ENCODE peak calls at places on chromosomes 3 and 15, in five cellular contexts. G, N, V, O and L are unnamed samples.

GRCh38 chr15:40347559-40348470 is 3.0 kb upstream of the PHGR1 start:
- DNase-seq in O (no peak), N (no peak), V (no peak), G (no peak), L (no peak)

GRCh38 chr15:44537728-44538240 is 837 bp downstream of the EIF3J start:
- DNase-seq in O (peak; percentile 43), N (no peak), V (peak; percentile 79), G (no peak), L (peak; percentile 81)

GRCh38 chr3:38163117-38163870 is 2.0 kb upstream of the OXSR1 start:
- DNase-seq in V (peak; percentile 23), N (no peak), G (peak; percentile 37), O (no peak), L (peak; percentile 47)

GRCh38 chr15:40845511-40846284 is 1.9 kb downstream of the SPINT1 start:
- DNase-seq in G (peak; percentile 63), O (no peak), V (no peak), N (no peak), L (peak; percentile 89)

GRCh38 chr3:183697610-183698317 is at the start of gene YEATS2:
- DNase-seq in G (peak; percentile 82), V (peak; percentile 44), O (peak; percentile 61), N (peak; percentile 79), L (peak; percentile 83)

GRCh38 chr3:18236726-18237125 is 188.4 kb downstream of the SATB1 start:
- DNase-seq in N (peak; percentile 44), G (no peak), O (no peak), V (no peak), L (peak; percentile 65)

GRCh38 chr15:88023956-88024355 is 232.6 kb downstream of the NTRK3 start:
- DNase-seq in N (peak; percentile 21), O (no peak), V (no peak), G (no peak), L (no peak)

GRCh38 chr3:123153124-123153523 is 48.6 kb upstream of the SEC22A start:
- DNase-seq in V (no peak), N (no peak), G (no peak), O (no peak), L (no peak)

GRCh38 chr15:26200427-26200826 is 337.3 kb upstream of the ATP10A start:
- DNase-seq in G (no peak), O (no peak), V (no peak), N (no peak), L (no peak)

GRCh38 chr3:155416500-155417118 is 123.1 kb upstream of the STRIT1 start:
- DNase-seq in G (no peak), O (peak; percentile 46), V (peak; percentile 40), N (no peak), L (no peak)

GRCh38 chr3:37909067-37909911 is 47.6 kb downstream of the CTDSPL start:
- DNase-seq in V (no peak), G (no peak), O (peak; percentile 25), N (no peak), L (peak; percentile 54)

GRCh38 chr15:65259367-65259781 is 27.3 kb downstream of the PARP16 start:
- DNase-seq in O (no peak), N (no peak), G (no peak), V (no peak), L (no peak)

GRCh38 chr15:58438956-58439355 is 7.2 kb downstream of the LIPC start:
- DNase-seq in G (peak; percentile 44), V (peak; percentile 58), O (peak; percentile 46), N (peak; percentile 12), L (peak; percentile 66)

GRCh38 chr3:187932530-187932929 is 187.3 kb upstream of the BCL6 start:
- DNase-seq in G (no peak), N (no peak), O (no peak), V (no peak), L (no peak)

GRCh38 chr3:111695584-111696213 is 100.6 kb upstream of the ZBED2 start:
- DNase-seq in N (no peak), O (peak; percentile 91), G (no peak), V (peak; percentile 88), L (no peak)

GRCh38 chr3:74139648-74140047 is 474.8 kb downstream of the CNTN3 start:
- DNase-seq in O (no peak), V (no peak), G (no peak), N (no peak), L (peak; percentile 23)

GRCh38 chr3:46585799-46586693 is 19.9 kb upstream of the LRRC2 start:
- DNase-seq in N (no peak), G (peak; percentile 61), V (no peak), O (no peak), L (peak; percentile 50)

GRCh38 chr3:32869513-32870047 is 51.8 kb downstream of the TRIM71 start:
- DNase-seq in N (peak; percentile 94), V (no peak), G (peak; percentile 98), O (no peak), L (peak; percentile 99)

GRCh38 chr3:32870373-32871091 is 52.7 kb downstream of the TRIM71 start:
- DNase-seq in V (no peak), N (no peak), G (no peak), O (no peak), L (peak; percentile 60)

GRCh38 chr3:32866533-32866932 is 48.7 kb downstream of the TRIM71 start:
- DNase-seq in O (no peak), N (no peak), V (no peak), G (no peak), L (no peak)

GRCh38 chr3:32868719-32869512 is 51.1 kb downstream of the TRIM71 start:
- DNase-seq in N (no peak), O (no peak), V (no peak), G (no peak), L (no peak)

DNA sequence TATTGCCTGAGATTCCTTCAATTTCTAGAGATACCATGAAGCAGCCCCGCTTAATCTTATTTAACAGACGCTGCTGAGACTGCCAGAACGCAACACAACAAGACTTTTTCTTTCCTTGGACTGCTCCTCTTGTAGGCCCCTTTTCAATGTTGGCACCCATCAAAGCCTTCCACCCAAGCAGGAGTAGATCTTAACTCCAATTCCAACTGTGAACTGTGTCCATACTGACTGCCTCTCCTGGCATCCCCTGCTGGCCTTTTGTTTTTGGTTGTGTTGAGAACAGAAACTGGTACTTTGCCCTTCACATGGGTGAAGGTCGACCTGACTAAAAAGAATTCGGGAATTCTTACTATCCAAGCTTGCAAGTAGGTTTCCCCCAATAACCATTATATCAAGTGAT is 50.2 kb downstream of the TRIM71 start:
- DNase-seq in O (no peak), G (no peak), V (no peak), N (no peak), L (no peak)
- H3K23ac ChIP-seq in O (no peak overlapping the region), G (no peak overlapping the region), V (no peak overlapping the region), N (no peak overlapping the region), L (peak overlapping the region; percentile 91)

GRCh38 chr3:50166309-50167019 is 11.3 kb downstream of the SEMA3F start:
- DNase-seq in G (no peak), V (no peak), O (no peak), N (no peak), L (no peak)
- H2BK15ac ChIP-seq in G (no peak overlapping the region), V (no peak overlapping the region), O (peak overlapping the region; percentile 9), N (peak overlapping the region; percentile 83), L (no peak overlapping the region)

GRCh38 chr3:58293516-58293915 is 12.5 kb upstream of the RPP14 start:
- DNase-seq in G (no peak), V (no peak), N (no peak), O (no peak), L (no peak)

GRCh38 chr3:58288011-58288728 is 17.9 kb upstream of the RPP14 start:
- DNase-seq in O (no peak), V (no peak), N (no peak), G (no peak), L (no peak)

GRCh38 chr3:58292866-58293265 is 13.2 kb upstream of the RPP14 start:
- DNase-seq in O (no peak), V (no peak), G (no peak), N (no peak), L (no peak)

GRCh38 chr3:58287354-58287753 is 18.7 kb upstream of the RPP14 start:
- DNase-seq in G (no peak), O (no peak), V (no peak), N (no peak), L (no peak)

DNA sequence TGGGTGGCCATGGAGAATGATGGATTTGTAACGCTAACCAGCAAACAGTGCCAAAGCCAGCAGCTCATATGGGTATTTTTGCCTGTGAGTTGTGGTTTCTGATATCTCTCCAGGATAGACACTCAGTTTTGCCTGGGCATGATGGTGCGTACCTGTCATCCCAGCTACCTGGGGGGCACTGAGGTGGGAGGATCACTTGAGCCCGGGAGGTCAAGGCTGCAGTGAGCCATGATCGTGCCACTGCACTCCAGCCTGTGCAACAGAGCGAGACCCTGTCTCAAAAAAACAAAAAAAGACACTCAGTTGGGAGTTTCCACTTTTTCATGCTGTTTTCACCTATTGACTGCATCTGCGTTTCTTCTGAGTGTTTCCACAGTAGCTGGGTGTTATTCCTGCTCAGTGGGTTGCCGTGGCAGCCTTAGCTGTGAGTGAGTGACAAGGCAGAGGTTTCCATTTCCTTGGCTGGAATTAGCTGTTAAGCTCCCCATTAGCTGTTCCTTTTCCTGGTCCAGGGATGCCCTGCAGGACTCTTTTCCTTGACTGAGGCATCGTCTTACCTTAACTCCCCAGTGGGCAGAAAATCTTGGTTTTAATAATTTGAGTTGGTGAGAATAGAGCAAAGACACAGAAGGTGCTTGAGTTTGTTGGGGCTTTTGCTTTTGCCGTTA is 14.2 kb upstream of the RPP14 start:
- DNase-seq in G (no peak), O (no peak), V (no peak), N (no peak), L (no peak)
- H3K23ac ChIP-seq in G (no peak overlapping the region), O (no peak overlapping the region), V (no peak overlapping the region), N (no peak overlapping the region), L (no peak overlapping the region)

GRCh38 chr15:77538793-77539487 is 93.8 kb downstream of the LINGO1 start:
- DNase-seq in G (no peak), V (no peak), O (no peak), N (no peak), L (no peak)

GRCh38 chr15:77541421-77542181 is 91.1 kb downstream of the LINGO1 start:
- DNase-seq in G (no peak), N (no peak), V (peak; percentile 26), O (peak; percentile 22), L (peak; percentile 60)

GRCh38 chr15:77538011-77538410 is 94.7 kb downstream of the LINGO1 start:
- DNase-seq in N (no peak), G (no peak), V (no peak), O (no peak), L (no peak)

GRCh38 chr15:77542491-77543001 is 90.2 kb downstream of the LINGO1 start:
- DNase-seq in O (peak; percentile 53), G (no peak), N (no peak), V (peak; percentile 16), L (peak; percentile 53)

DNA sequence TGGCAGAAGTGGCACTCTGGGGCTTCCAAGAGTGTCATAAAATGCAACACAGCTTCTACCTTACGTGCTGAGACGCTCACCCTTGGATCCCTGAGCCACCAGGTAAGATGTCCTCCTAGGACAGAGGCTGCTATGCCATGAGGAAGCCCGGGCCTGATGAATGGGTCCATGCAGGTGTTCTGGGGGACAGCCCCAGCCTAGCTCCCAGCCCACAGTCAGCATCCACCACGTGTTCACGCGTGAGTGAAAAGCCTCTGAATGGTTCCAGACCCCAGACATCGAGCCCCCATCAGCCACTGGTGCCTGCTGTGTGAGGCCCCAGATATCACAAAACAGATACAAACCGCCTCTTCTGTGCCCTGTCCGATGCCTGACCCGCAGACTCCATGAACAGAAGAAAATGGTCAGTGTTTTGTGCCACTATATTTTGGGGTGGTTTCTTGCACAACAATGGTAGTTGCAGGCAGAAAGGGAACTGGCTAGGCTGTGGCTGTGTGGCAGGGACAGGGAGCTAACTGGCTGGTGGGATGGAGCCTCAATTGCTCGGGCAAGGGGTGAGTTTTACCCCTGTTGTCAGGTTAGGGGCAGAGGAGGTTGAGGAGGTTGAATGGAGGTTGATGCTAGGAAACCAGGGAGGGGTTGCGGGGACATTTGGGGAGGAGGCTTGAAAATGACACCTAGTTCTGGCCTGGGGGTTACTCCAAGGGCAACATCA is 92.2 kb downstream of the LINGO1 start:
- DNase-seq in N (no peak), O (no peak), G (no peak), V (no peak), L (no peak)
- H2BK15ac ChIP-seq in N (peak overlapping the region; percentile 90), O (no peak overlapping the region), G (no peak overlapping the region), V (no peak overlapping the region), L (no peak overlapping the region)